ENCODE peak calls at places on chromosomes 7 and 10, in six cellular contexts. A, H, C, B, O and E are unnamed samples.

GRCh38 chr10:72802291-72803118 is 91.0 kb upstream of the OIT3 start:
- DNase-seq in H (no peak), C (no peak), O (no peak), B (no peak), A (no peak), E (no peak)

GRCh38 chr10:69801434-69802315 is at the start of gene COL13A1:
- DNase-seq in B (peak; percentile 27), A (no peak), H (peak; percentile 80), O (peak; percentile 50), C (peak; percentile 52), E (peak; percentile 33)

GRCh38 chr10:123635745-123636144 is 30.4 kb upstream of the GPR26 start:
- DNase-seq in O (no peak), A (no peak), B (no peak), H (no peak), C (no peak), E (no peak)

GRCh38 chr7:5420841-5421625 is 2.6 kb downstream of the TNRC18 start:
- DNase-seq in O (no peak), H (peak; percentile 92), B (no peak), C (peak; percentile 26), A (peak; percentile 35), E (no peak)

GRCh38 chr7:5382281-5383041 is 41.2 kb downstream of the TNRC18 start:
- DNase-seq in B (no peak), O (peak; percentile 38), A (no peak), C (no peak), H (no peak), E (no peak)

GRCh38 chr10:33032354-33033254 is 74.6 kb upstream of the ITGB1 start:
- DNase-seq in O (no peak), A (no peak), H (no peak), C (no peak), B (no peak), E (no peak)

GRCh38 chr10:91185239-91185875 is 35.1 kb upstream of the PCGF5 start:
- DNase-seq in O (no peak), B (no peak), A (no peak), C (peak; percentile 48), H (peak; percentile 50), E (peak; percentile 19)

GRCh38 chr7:27753863-27754262 is 13.9 kb downstream of the TAX1BP1 start:
- DNase-seq in O (no peak), B (no peak), H (no peak), A (no peak), C (no peak), E (no peak)

GRCh38 chr7:85078181-85078580 is 108.7 kb downstream of the SEMA3D start:
- DNase-seq in O (no peak), B (no peak), A (no peak), C (no peak), H (no peak), E (no peak)

GRCh38 chr7:75914169-75914654 is 743 bp upstream of the POR start:
- DNase-seq in C (no peak), O (no peak), B (no peak), H (peak; percentile 48), A (no peak), E (no peak)

GRCh38 chr7:135282621-135283295 is 49.1 kb downstream of the STRA8 start:
- DNase-seq in H (no peak), A (no peak), C (no peak), O (no peak), B (no peak), E (no peak)

GRCh38 chr7:151716339-151716722 is 160.6 kb downstream of the PRKAG2 start:
- DNase-seq in O (no peak), A (peak; percentile 82), H (peak; percentile 79), C (no peak), B (no peak), E (no peak)

GRCh38 chr10:114791768-114792167 is 29.8 kb upstream of the FHIP2A start:
- DNase-seq in A (no peak), O (no peak), H (no peak), C (no peak), B (no peak), E (no peak)

GRCh38 chr10:96986200-96986856 is 154.2 kb downstream of the LCOR start:
- DNase-seq in H (no peak), A (no peak), O (no peak), B (no peak), C (no peak), E (no peak)

GRCh38 chr7:44097064-44097932 is 6.8 kb upstream of the AEBP1 start:
- DNase-seq in O (no peak), C (no peak), A (no peak), H (peak; percentile 39), B (no peak), E (no peak)

GRCh38 chr7:66927348-66927948 is 6.4 kb downstream of the TMEM248 start:
- DNase-seq in B (no peak), C (no peak), A (no peak), H (no peak), O (no peak), E (no peak)

GRCh38 chr7:150971242-150972048 is 6.7 kb downstream of the KCNH2 start:
- DNase-seq in O (no peak), B (no peak), H (peak; percentile 62), A (no peak), C (no peak), E (no peak)

GRCh38 chr10:3043512-3044368 is 23.6 kb upstream of the PFKP start:
- DNase-seq in A (peak; percentile 69), B (peak; percentile 64), H (no peak), O (peak; percentile 60), C (no peak), E (no peak)

GRCh38 chr7:129774359-129774758 is 162.8 kb downstream of the NRF1 start:
- DNase-seq in C (no peak), A (no peak), O (no peak), H (no peak), B (no peak), E (no peak)

GRCh38 chr10:3071405-3072198 is 4.3 kb downstream of the PFKP start:
- DNase-seq in H (no peak), C (no peak), O (no peak), B (no peak), A (no peak), E (no peak)

GRCh38 chr7:37921876-37922275 is 1.4 kb downstream of the EPDR1 start:
- DNase-seq in A (no peak), C (peak; percentile 28), O (no peak), B (no peak), H (no peak), E (no peak)

GRCh38 chr10:8296742-8297101 is 242.2 kb downstream of the GATA3 start:
- DNase-seq in H (no peak), B (no peak), C (no peak), A (no peak), O (no peak), E (no peak)

GRCh38 chr7:131238260-131238940 is 89.3 kb upstream of the MKLN1 start:
- DNase-seq in B (no peak), C (no peak), H (no peak), O (no peak), A (no peak), E (no peak)

DNA sequence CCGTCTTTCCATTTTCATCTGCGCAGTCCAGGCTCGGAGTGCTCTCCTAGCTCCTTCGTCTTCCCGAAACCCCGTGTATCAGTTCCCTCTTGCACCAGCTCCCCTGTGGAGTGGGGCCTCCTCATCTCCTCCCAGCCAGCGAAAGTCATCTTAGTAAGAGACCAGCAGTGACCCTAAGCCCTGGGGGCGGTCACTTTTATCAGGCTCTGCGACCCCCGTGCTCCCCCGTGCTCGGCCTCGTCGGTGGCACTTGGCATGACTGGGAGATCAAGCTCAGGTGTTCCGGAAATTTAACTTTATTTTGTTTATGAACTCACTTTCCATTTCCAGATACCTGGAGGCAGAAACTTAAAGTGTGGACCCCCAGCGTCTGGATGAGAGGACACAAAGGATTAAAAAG is 574 bp upstream of the ECHDC3 start:
- DNase-seq in H (peak; percentile 71), B (no peak), C (peak; percentile 17), A (no peak), O (no peak), E (no peak)
- H3K4me3 ChIP-seq in H (peak overlapping the region; percentile 25), B (peak overlapping the region; percentile 61), C (peak overlapping the region; percentile 45), A (peak overlapping the region; percentile 60), O (peak overlapping the region; percentile 78), E (peak overlapping the region; percentile 70)

GRCh38 chr7:87004956-87005355 is 54.5 kb downstream of the ELAPOR2 start:
- DNase-seq in B (no peak), A (no peak), H (no peak), C (no peak), O (no peak), E (no peak)
- H3K27ac ChIP-seq in B (no peak overlapping the region), A (no peak overlapping the region), H (no peak overlapping the region), C (no peak overlapping the region), O (no peak overlapping the region), E (no peak overlapping the region)

DNA sequence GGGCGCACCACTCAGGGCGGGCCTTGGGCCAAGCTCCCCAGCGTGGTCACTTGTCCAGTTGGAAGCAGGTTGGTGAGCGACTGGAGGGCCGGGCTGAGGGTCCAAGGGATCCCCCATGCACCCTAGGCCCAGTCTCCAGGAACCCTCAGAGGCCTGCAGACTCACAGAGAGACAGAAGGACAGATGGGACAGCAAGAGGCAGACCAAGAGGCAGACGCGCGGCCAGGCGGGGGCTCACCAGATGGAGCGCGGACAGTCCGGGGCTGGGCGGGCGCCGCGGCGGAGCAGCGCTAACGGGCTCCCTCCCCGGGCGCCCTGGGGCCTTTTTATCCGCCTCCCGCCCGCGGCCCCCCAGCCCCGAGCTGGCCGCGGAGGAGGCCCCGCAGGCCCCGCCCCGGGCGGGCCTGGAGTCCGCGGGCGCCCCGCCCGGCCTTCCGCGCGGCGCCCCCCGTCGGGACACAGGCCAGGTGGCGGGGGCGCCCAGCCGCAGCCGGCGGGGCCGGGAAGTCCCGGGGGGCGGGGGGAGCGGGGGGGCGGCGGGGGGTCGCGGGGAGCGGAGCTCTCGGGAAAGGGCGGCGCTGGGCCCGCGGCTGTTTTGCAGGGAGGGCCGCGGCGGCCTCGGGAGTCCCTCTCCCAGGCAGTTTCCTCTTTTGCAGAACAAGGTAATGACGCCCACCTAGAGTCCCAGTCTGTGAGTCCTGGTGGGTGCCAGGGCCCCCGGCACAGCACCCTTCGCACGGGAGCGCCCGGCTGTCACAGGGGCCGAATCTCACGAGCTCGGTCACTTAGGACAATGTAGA is at the start of gene LOXL4:
- DNase-seq in B (no peak), C (peak; percentile 42), O (no peak), A (no peak), H (no peak), E (no peak)
- H3K4me3 ChIP-seq in B (peak within 1 kb of the TSS; percentile 47), C (peak within 1 kb of the TSS; percentile 51), O (peak within 1 kb of the TSS; percentile 60), A (peak within 1 kb of the TSS; percentile 59), H (peak within 1 kb of the TSS; percentile 28), E (peak within 1 kb of the TSS; percentile 76)

GRCh38 chr10:75223507-75223906 is 12.2 kb downstream of the COMTD1 start:
- DNase-seq in H (no peak), B (no peak), A (peak; percentile 2), C (no peak), O (no peak), E (no peak)

GRCh38 chr10:75226656-75227055 is 9.1 kb downstream of the COMTD1 start:
- DNase-seq in O (no peak), C (no peak), A (no peak), H (no peak), B (no peak), E (no peak)

GRCh38 chr10:75228834-75229233 is 6.9 kb downstream of the COMTD1 start:
- DNase-seq in B (no peak), A (peak; percentile 19), O (no peak), C (peak; percentile 53), H (no peak), E (no peak)

GRCh38 chr10:75228278-75228677 is 7.5 kb downstream of the COMTD1 start:
- DNase-seq in O (no peak), B (no peak), C (no peak), H (no peak), A (peak; percentile 23), E (no peak)

DNA sequence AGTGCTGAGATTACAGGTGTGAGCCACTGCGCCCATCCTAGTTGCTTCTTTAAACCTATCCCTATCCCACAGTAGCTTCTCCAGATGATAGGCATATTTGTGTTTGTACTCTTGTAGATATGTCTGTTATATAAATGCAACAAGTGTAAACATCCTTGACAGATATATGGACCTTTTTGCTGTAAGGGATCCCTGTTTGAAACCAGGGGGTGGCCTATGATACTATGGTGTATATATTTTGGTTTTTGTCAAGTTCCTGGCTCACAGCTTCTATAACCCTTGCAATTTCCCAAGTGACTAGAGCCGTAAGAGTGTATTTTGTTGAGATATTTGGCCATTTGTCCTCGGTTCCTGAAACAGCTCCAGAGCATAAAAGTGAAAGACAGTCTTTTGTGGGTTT is 9.7 kb downstream of the COMTD1 start:
- DNase-seq in O (no peak), B (no peak), H (no peak), C (no peak), A (no peak), E (no peak)
- H3K27ac ChIP-seq in O (peak overlapping the region; percentile 74), B (peak overlapping the region; percentile 70), H (peak overlapping the region; percentile 73), C (peak overlapping the region; percentile 95), A (peak overlapping the region; percentile 85), E (peak overlapping the region; percentile 80)